ENCODE peak calls at places on chromosomes 16 and 17, in seven cellular contexts. W, H, R, N, Y, Q and I are unnamed samples.

GRCh38 chr17:73639322-73639721 is 4.9 kb downstream of the SDK2 start:
- DNase-seq in W (no peak), H (no peak), R (peak), N (no peak), Y (no peak), Q (no peak), I (no peak)

GRCh38 chr17:72501404-72502110 is 380.7 kb downstream of the SOX9 start:
- DNase-seq in W (peak), H (no peak), R (no peak), N (no peak), Y (no peak), Q (no peak), I (no peak)

GRCh38 chr17:48601528-48602430 is 3.0 kb downstream of the HOXB6 start:
- DNase-seq in W (no peak), H (no peak), R (no peak), N (no peak), Y (no peak), Q (no peak), I (no peak)

GRCh38 chr16:87628940-87629339 is 26.6 kb downstream of the JPH3 start:
- DNase-seq in W (no peak), H (no peak), R (no peak), N (no peak), Y (no peak), Q (no peak), I (peak)

GRCh38 chr17:81579298-81579697 is 27.1 kb upstream of the FAAP100 start:
- DNase-seq in W (no peak), H (no peak), R (no peak), N (no peak), Y (no peak), Q (no peak), I (no peak)

GRCh38 chr17:15456972-15457722 is 10.3 kb downstream of the CDRT4 start:
- DNase-seq in W (no peak), H (no peak), R (peak), N (peak), Y (no peak), Q (no peak), I (no peak)

GRCh38 chr17:59620518-59621259 is 994 bp downstream of the CLTC start:
- DNase-seq in W (peak), H (peak), R (peak), N (no peak), Y (peak), Q (peak), I (peak)

GRCh38 chr17:57662644-57663308 is 82.3 kb downstream of the CCDC182 start:
- DNase-seq in W (peak), H (no peak), R (peak), N (peak), Y (no peak), Q (peak), I (peak)

GRCh38 chr17:60641810-60642220 is 35.8 kb upstream of the BCAS3 start:
- DNase-seq in W (peak), H (peak), R (peak), N (peak), Y (peak), Q (peak), I (no peak)

GRCh38 chr17:27818311-27819170 is 18.2 kb upstream of the NOS2 start:
- DNase-seq in W (no peak), H (no peak), R (no peak), N (no peak), Y (no peak), Q (no peak), I (no peak)
- H3K4me3 ChIP-seq in W (no peak), H (no peak), R (no peak), N (no peak), Y (no peak), Q (no peak), I (no peak)

GRCh38 chr17:8153550-8153956 is 1.3 kb upstream of the PER1 start:
- DNase-seq in W (no peak), H (peak), R (peak), N (peak), Y (no peak), Q (peak), I (no peak)
- H3K4me3 ChIP-seq in W (peak), H (peak), R (peak), N (no peak), Y (no peak), Q (peak), I (peak)

DNA sequence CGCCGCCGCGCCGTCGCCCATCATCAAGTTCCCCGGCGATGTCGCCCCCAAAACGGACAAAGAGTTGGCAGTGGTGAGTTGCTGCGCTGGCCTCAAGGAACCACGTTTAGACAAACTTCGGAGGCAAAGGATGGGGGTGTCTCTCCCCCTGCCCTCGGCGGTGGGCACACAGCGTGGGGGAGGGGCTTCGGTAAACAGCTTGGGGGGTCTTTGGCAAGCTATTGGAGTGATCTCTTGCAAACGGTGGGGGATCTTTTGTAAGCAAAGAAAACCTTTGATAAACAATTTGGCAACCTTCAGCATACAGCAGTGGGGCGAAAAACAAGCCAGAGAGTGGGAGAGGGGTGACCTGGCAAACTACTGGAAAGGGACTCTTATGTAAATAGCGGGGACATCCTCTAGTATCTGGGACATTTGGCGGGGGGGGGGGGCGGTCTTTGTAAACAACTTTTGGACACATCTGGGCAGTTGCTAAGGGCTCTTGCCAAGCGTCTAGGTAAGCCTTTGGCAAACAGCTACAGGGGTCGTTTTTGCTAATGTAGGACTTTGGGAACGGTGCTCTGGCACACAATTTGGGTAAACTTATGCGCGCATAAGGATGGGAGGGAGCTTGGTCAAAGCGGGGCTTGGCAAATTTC is 681 bp downstream of the MMP2 start:
- DNase-seq in W (no peak), H (no peak), R (no peak), N (no peak), Y (no peak), Q (no peak), I (no peak)
- H3K4me3 ChIP-seq in W (peak), H (no peak), R (peak), N (peak), Y (no peak), Q (no peak), I (peak)

DNA sequence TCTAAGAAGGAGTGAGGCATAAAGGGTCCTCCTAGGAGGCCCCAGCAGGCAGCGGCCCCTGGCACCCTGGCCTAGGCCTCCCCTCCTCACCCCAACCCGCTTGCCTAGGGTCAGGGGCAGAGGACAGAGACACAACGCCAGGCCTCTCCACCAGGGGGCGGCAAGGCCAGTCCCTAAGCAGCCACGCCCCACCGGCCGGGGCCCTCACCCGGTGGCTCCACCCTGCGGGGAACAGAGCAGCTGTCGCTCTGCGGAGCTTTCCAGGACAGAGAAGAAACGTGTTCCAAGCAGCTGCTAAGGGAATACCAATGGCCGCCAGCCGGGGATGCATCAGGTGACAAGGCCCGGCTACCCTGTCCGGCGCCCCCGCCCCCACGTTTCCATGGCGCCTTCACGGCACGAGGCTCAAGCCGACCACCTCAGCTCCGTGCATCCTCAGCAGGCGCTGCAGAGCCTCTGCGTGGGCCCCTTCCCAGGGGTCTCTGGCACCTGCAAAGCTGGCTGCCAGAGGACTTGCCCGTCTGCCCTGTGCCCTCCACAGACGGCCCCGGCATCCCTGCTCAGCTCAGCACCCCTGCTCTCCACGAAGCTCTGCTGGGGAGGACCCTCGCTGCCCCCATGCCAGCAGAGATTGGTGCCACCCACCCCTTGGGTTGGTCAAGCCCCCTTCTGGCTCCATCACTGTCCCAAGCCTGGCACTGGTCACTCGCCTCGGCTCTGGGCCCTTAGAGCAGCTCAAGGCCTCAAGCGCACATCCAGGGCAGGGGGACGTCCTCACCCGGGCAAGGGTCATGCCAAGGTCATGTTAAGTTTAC is 5.6 kb downstream of the ZNF598 start:
- DNase-seq in W (peak), H (peak), R (peak), N (peak), Y (no peak), Q (peak), I (peak)
- H3K4me3 ChIP-seq in W (no peak), H (no peak), R (no peak), N (peak), Y (no peak), Q (no peak), I (no peak)

GRCh38 chr17:2980211-2980903 is 83.0 kb downstream of the OR1D5 start:
- DNase-seq in W (no peak), H (no peak), R (no peak), N (no peak), Y (no peak), Q (no peak), I (peak)
- H3K4me3 ChIP-seq in W (no peak), H (no peak), R (no peak), N (no peak), Y (no peak), Q (no peak), I (no peak)

GRCh38 chr17:64387145-64387473 is 3.6 kb downstream of the PECAM1 start:
- DNase-seq in W (no peak), H (no peak), R (no peak), N (no peak), Y (no peak), Q (no peak), I (no peak)

GRCh38 chr17:64388961-64389565 is 1.6 kb downstream of the PECAM1 start:
- DNase-seq in W (no peak), H (no peak), R (no peak), N (no peak), Y (no peak), Q (no peak), I (peak)

GRCh38 chr17:64385187-64386083 is 5.2 kb downstream of the PECAM1 start:
- DNase-seq in W (no peak), H (peak), R (peak), N (peak), Y (no peak), Q (no peak), I (peak)

GRCh38 chr17:64386412-64387144 is 4.1 kb downstream of the PECAM1 start:
- DNase-seq in W (no peak), H (no peak), R (no peak), N (no peak), Y (no peak), Q (no peak), I (peak)

DNA sequence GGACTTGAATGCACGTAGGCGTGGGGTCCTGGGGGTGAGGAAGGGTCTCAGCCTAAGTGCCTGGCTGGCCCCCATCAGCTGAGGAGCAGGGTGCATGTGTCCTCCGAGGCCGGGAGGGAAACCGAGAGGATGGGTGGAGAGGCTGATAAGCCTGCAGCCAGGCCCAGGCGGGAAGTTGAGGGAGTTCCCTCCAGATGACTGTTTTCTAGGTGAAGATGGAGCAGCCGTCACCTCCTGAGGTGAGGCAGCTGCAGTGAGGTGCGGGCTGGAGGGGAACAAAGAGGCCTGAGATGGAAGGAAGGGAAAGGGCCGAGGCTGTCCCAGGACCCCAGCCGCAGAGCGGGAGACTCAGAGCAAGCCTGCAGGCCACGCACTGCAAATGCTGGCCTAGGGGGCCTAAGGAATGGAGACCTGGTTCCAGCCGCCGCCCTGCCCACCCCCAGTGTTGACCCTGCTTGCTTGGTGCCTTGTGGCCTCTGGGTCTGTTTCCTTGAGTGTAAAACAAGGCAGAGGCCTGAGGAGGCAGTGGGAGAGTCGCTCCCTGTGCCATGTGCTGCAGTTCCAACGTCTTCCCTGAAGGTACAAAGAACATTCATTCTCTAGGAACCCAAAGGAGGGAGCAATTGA is 3.0 kb downstream of the PECAM1 start:
- DNase-seq in W (no peak), H (no peak), R (no peak), N (no peak), Y (no peak), Q (no peak), I (peak)
- H3K4me3 ChIP-seq in W (no peak), H (no peak), R (peak), N (no peak), Y (no peak), Q (no peak), I (peak)

DNA sequence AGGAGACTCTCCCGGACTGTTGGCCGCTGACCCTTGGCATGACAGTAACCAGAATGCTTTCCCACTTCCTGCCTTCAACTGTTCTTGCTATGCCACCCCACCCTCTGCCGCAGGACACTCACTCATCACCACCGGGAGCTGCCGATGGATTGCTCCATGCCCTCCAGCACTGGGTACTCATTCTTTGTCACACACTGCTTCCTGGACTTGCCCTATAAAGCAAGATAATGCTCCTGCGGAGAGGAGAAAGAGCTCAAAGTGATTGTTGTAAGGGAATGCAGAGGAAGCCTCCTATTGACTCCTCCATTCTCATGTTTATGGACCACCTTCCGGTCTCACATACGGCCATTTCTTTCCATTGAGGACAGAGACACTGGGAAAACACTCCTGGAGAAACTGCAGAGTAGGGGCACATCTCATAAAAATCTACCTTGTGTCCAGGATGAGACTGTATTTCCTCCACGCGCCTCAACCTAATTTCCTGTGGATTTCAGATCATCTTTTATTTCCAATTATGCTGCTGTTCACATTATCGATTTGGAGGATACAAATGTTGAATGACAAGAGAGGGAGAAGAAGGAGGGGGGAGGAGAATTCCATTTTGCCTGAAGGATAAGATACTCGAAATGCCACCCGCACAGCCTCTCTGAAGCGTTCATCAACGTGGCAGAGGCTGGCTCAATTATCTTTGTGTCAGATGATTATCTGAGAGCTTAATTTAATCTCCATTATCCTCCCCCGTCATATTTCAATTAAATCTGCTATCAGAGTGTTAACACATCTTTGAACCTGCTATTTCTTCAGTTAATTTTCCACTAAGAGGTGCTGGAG is 486.1 kb upstream of the SALL1 start:
- DNase-seq in W (no peak), H (no peak), R (no peak), N (no peak), Y (no peak), Q (no peak), I (no peak)
- H3K4me3 ChIP-seq in W (no peak), H (no peak), R (no peak), N (no peak), Y (no peak), Q (no peak), I (no peak)